ENCODE peak calls at places on chromosomes 16 and 17, in five cellular contexts. One of them, this sample, is unnamed. For H3K9me3, the result is how much of the 10 kb centered on the place peaks cover.

GRCh38 chr17:39927928-39928867 is 666 bp downstream of the LRRC3C start:
- DNase-seq in OCI-LY7: no peak
- DNase-seq in IMR-90: no peak
- DNase-seq in colonic mucosa: peak
- DNase-seq in endodermal cell: peak
- DNase-seq in this sample: no peak

GRCh38 chr17:61260061-61260797 is 139.4 kb upstream of the TBX2 start:
- DNase-seq in IMR-90: peak
- DNase-seq in endodermal cell: no peak
- DNase-seq in colonic mucosa: no peak
- DNase-seq in OCI-LY7: no peak
- DNase-seq in this sample: no peak

GRCh38 chr17:3796110-3796821 is 4.7 kb downstream of the ITGAE start:
- DNase-seq in colonic mucosa: no peak
- DNase-seq in endodermal cell: peak
- DNase-seq in IMR-90: no peak
- DNase-seq in OCI-LY7: no peak
- DNase-seq in this sample: no peak

GRCh38 chr16:88569614-88569984 is 604 bp upstream of the ZC3H18 start:
- DNase-seq in IMR-90: peak
- DNase-seq in colonic mucosa: no peak
- DNase-seq in OCI-LY7: no peak
- DNase-seq in endodermal cell: peak
- DNase-seq in this sample: no peak

GRCh38 chr17:55962931-55963378 is 190.3 kb upstream of the ANKFN1 start:
- DNase-seq in colonic mucosa: peak
- DNase-seq in endodermal cell: no peak
- DNase-seq in OCI-LY7: no peak
- DNase-seq in IMR-90: no peak
- DNase-seq in this sample: no peak

GRCh38 chr16:28292731-28293588 is 635 bp downstream of the SBK1 start:
- DNase-seq in OCI-LY7: no peak
- DNase-seq in IMR-90: no peak
- DNase-seq in endodermal cell: peak
- DNase-seq in colonic mucosa: no peak
- DNase-seq in this sample: no peak

GRCh38 chr17:76688165-76688622 is 22.6 kb downstream of the MXRA7 start:
- DNase-seq in endodermal cell: no peak
- DNase-seq in OCI-LY7: no peak
- DNase-seq in IMR-90: no peak
- DNase-seq in colonic mucosa: no peak
- DNase-seq in this sample: no peak

GRCh38 chr16:48542020-48542473 is 67.9 kb downstream of the N4BP1 start:
- DNase-seq in colonic mucosa: peak
- DNase-seq in OCI-LY7: peak
- DNase-seq in IMR-90: peak
- DNase-seq in endodermal cell: no peak
- DNase-seq in this sample: no peak

GRCh38 chr16:86882586-86883280 is 304.4 kb downstream of the FOXL1 start:
- DNase-seq in colonic mucosa: no peak
- DNase-seq in IMR-90: peak
- DNase-seq in OCI-LY7: no peak
- DNase-seq in endodermal cell: no peak
- DNase-seq in this sample: peak

GRCh38 chr17:8163978-8164814 is 1.4 kb upstream of the VAMP2 start:
- DNase-seq in OCI-LY7: peak
- DNase-seq in endodermal cell: peak
- DNase-seq in colonic mucosa: peak
- DNase-seq in IMR-90: peak
- DNase-seq in this sample: no peak

GRCh38 chr17:1298616-1299015 is 19.2 kb downstream of the TRARG1 start:
- DNase-seq in endodermal cell: peak
- DNase-seq in OCI-LY7: no peak
- DNase-seq in IMR-90: no peak
- DNase-seq in colonic mucosa: no peak
- DNase-seq in this sample: no peak

GRCh38 chr16:75471723-75472634 is 7.5 kb upstream of the TMEM170A start:
- DNase-seq in colonic mucosa: peak
- DNase-seq in OCI-LY7: peak
- DNase-seq in IMR-90: peak
- DNase-seq in endodermal cell: peak
- DNase-seq in this sample: peak

GRCh38 chr16:27475561-27475960 is 73.6 kb downstream of the IL21R start:
- DNase-seq in colonic mucosa: no peak
- DNase-seq in OCI-LY7: no peak
- DNase-seq in endodermal cell: no peak
- DNase-seq in IMR-90: peak
- DNase-seq in this sample: peak

GRCh38 chr17:78484300-78485159 is 92.7 kb downstream of the DNAH17 start:
- DNase-seq in IMR-90: no peak
- DNase-seq in OCI-LY7: peak
- DNase-seq in endodermal cell: peak
- DNase-seq in colonic mucosa: peak
- DNase-seq in this sample: no peak

GRCh38 chr17:15651001-15651582 is 31.6 kb upstream of the FBXW10B start:
- DNase-seq in colonic mucosa: peak
- DNase-seq in IMR-90: no peak
- DNase-seq in endodermal cell: peak
- DNase-seq in OCI-LY7: no peak
- DNase-seq in this sample: no peak

GRCh38 chr16:14172200-14172805 is 101.2 kb downstream of the MRTFB start:
- DNase-seq in endodermal cell: no peak
- DNase-seq in OCI-LY7: no peak
- DNase-seq in colonic mucosa: no peak
- DNase-seq in IMR-90: peak
- DNase-seq in this sample: peak

GRCh38 chr17:77840156-77840555 is 118.3 kb upstream of the TNRC6C start:
- DNase-seq in IMR-90: peak
- DNase-seq in endodermal cell: no peak
- DNase-seq in colonic mucosa: no peak
- DNase-seq in OCI-LY7: no peak
- DNase-seq in this sample: no peak

GRCh38 chr17:5179003-5179402 is 12.7 kb downstream of the ZNF594 start:
- DNase-seq in colonic mucosa: no peak
- DNase-seq in IMR-90: no peak
- DNase-seq in OCI-LY7: no peak
- DNase-seq in endodermal cell: no peak
- DNase-seq in this sample: no peak

GRCh38 chr17:5181509-5182305 is 10.0 kb downstream of the ZNF594 start:
- DNase-seq in colonic mucosa: no peak
- DNase-seq in endodermal cell: peak
- DNase-seq in IMR-90: no peak
- DNase-seq in OCI-LY7: no peak
- DNase-seq in this sample: no peak

GRCh38 chr17:5182597-5183409 is 8.9 kb downstream of the ZNF594 start:
- DNase-seq in OCI-LY7: no peak
- DNase-seq in endodermal cell: no peak
- DNase-seq in colonic mucosa: no peak
- DNase-seq in IMR-90: no peak
- DNase-seq in this sample: no peak

DNA sequence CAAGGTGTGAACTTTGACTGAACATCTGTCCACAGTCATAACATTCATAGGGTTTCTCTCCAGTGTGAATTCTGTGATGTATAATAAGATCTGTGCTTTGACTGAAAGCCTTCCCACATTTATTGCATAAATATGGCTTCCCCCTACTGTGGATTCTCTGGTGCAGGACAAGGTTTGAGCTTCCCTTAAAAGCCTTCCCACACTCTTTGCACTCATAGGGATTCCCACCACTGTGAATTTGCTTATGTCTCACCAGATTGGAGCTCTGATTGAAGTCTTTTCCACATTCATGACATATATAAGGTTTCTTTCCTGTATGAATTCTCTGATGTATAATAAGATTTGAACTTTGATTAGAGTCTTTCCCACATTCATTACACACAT is 8.3 kb downstream of the ZNF594 start:
- DNase-seq in OCI-LY7: no peak
- DNase-seq in endodermal cell: no peak
- DNase-seq in colonic mucosa: no peak
- DNase-seq in IMR-90: no peak
- DNase-seq in this sample: no peak
- H3K9me3 ChIP-seq in OCI-LY7: half or more
- H3K9me3 ChIP-seq in endodermal cell: half or more
- H3K9me3 ChIP-seq in colonic mucosa: under half
- H3K9me3 ChIP-seq in IMR-90: half or more
- H3K9me3 ChIP-seq in this sample: half or more

GRCh38 chr17:54307326-54307725 is 484.6 kb downstream of the KIF2B start:
- DNase-seq in IMR-90: no peak
- DNase-seq in OCI-LY7: no peak
- DNase-seq in endodermal cell: no peak
- DNase-seq in colonic mucosa: no peak
- DNase-seq in this sample: no peak
- H3K9me3 ChIP-seq in IMR-90: under half
- H3K9me3 ChIP-seq in OCI-LY7: under half
- H3K9me3 ChIP-seq in endodermal cell: under half
- H3K9me3 ChIP-seq in colonic mucosa: under half
- H3K9me3 ChIP-seq in this sample: under half

DNA sequence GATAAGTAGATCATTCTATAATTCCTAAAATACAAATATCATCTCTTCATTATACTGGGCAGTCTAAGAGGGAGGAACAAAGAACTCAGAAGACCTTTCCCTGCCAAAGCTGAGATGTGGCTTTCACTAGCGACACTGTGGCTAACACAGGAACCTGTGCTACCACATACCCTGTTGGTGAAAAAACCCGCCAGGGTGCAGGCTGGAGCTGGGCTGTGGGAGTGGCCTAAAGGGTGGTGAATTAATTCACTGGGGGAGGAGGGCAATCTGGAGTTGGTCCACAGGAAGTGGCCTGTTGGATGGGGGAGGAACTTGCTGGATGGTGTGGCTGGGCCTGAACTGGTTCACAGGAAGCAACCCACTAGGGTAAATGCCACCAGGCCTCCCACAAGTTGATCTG is 7.4 kb downstream of the ZNF594 start:
- DNase-seq in colonic mucosa: no peak
- DNase-seq in OCI-LY7: no peak
- DNase-seq in endodermal cell: peak
- DNase-seq in IMR-90: no peak
- DNase-seq in this sample: no peak
- H3K9me3 ChIP-seq in colonic mucosa: under half
- H3K9me3 ChIP-seq in OCI-LY7: half or more
- H3K9me3 ChIP-seq in endodermal cell: half or more
- H3K9me3 ChIP-seq in IMR-90: half or more
- H3K9me3 ChIP-seq in this sample: half or more

GRCh38 chr16:35749253-35750141 is 2290.1 kb downstream of the TP53TG3F start:
- DNase-seq in endodermal cell: no peak
- DNase-seq in IMR-90: no peak
- DNase-seq in OCI-LY7: no peak
- DNase-seq in colonic mucosa: no peak
- DNase-seq in this sample: no peak

GRCh38 chr16:35746281-35746962 is 2287.0 kb downstream of the TP53TG3F start:
- DNase-seq in colonic mucosa: no peak
- DNase-seq in endodermal cell: no peak
- DNase-seq in OCI-LY7: no peak
- DNase-seq in IMR-90: no peak
- DNase-seq in this sample: no peak

GRCh38 chr16:35748621-35749252 is 2289.3 kb downstream of the TP53TG3F start:
- DNase-seq in endodermal cell: no peak
- DNase-seq in colonic mucosa: no peak
- DNase-seq in OCI-LY7: no peak
- DNase-seq in IMR-90: no peak
- DNase-seq in this sample: no peak

GRCh38 chr16:35746963-35747657 is 2287.7 kb downstream of the TP53TG3F start:
- DNase-seq in IMR-90: no peak
- DNase-seq in OCI-LY7: no peak
- DNase-seq in colonic mucosa: no peak
- DNase-seq in endodermal cell: no peak
- DNase-seq in this sample: no peak

GRCh38 chr16:35747658-35748455 is 2288.4 kb downstream of the TP53TG3F start:
- DNase-seq in IMR-90: no peak
- DNase-seq in endodermal cell: no peak
- DNase-seq in OCI-LY7: no peak
- DNase-seq in colonic mucosa: no peak
- DNase-seq in this sample: no peak
- H3K9me3 ChIP-seq in IMR-90: under half
- H3K9me3 ChIP-seq in endodermal cell: under half
- H3K9me3 ChIP-seq in OCI-LY7: under half
- H3K9me3 ChIP-seq in colonic mucosa: under half
- H3K9me3 ChIP-seq in this sample: half or more

GRCh38 chr17:47164263-47164662 is 24.8 kb downstream of the CDC27 start:
- DNase-seq in IMR-90: no peak
- DNase-seq in colonic mucosa: no peak
- DNase-seq in OCI-LY7: no peak
- DNase-seq in endodermal cell: no peak
- DNase-seq in this sample: no peak

GRCh38 chr17:47170710-47171109 is 18.4 kb downstream of the CDC27 start:
- DNase-seq in colonic mucosa: no peak
- DNase-seq in OCI-LY7: no peak
- DNase-seq in endodermal cell: no peak
- DNase-seq in IMR-90: no peak
- DNase-seq in this sample: no peak

GRCh38 chr17:47159315-47159714 is 29.8 kb downstream of the CDC27 start:
- DNase-seq in colonic mucosa: no peak
- DNase-seq in IMR-90: no peak
- DNase-seq in endodermal cell: no peak
- DNase-seq in OCI-LY7: no peak
- DNase-seq in this sample: no peak

GRCh38 chr17:47161988-47162622 is 27.0 kb downstream of the CDC27 start:
- DNase-seq in OCI-LY7: peak
- DNase-seq in endodermal cell: no peak
- DNase-seq in colonic mucosa: no peak
- DNase-seq in IMR-90: no peak
- DNase-seq in this sample: no peak

DNA sequence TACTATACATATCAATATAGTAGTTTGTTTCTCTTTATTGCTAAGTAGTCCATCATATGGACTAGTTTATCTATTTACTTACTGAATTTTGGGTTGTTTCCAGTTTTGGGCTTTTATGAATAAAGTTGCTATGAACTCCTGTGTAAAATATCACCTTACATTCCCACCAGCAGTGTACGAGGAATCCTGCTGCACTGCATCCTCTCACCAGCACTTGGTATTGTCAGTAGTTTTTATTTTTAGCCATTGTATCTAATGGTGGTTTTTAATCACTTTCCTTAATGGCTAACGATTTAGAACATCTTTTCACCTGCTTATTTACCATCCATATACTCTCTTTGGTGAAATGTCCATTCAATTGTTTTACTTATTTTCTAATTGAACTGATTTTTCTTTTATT is 24.0 kb downstream of the CDC27 start:
- DNase-seq in colonic mucosa: no peak
- DNase-seq in endodermal cell: no peak
- DNase-seq in OCI-LY7: no peak
- DNase-seq in IMR-90: no peak
- DNase-seq in this sample: no peak
- H3K9me3 ChIP-seq in colonic mucosa: under half
- H3K9me3 ChIP-seq in endodermal cell: under half
- H3K9me3 ChIP-seq in OCI-LY7: under half
- H3K9me3 ChIP-seq in IMR-90: under half
- H3K9me3 ChIP-seq in this sample: under half

This sample was measured in AG04450.